ENCODE peak calls at places on chromosomes 16 and 17, in four cellular contexts. B is GM23338, Q is prostate gland, T is GM23248. D is an unnamed sample.

GRCh38 chr17:82263641-82264040 is 9.9 kb downstream of the CSNK1D start:
- DNase-seq in B (no peak), Q (no peak), T (no peak), D (no peak)

GRCh38 chr17:72614871-72615626 is 477.4 kb downstream of the SLC39A11 start:
- DNase-seq in B (peak; percentile 57), Q (peak; percentile 42), T (no peak), D (peak; percentile 72)

GRCh38 chr16:87948735-87949070 is 2.5 kb upstream of the BANP start:
- DNase-seq in B (no peak), Q (no peak), T (no peak), D (no peak)

GRCh38 chr16:85353839-85354622 is 241.8 kb upstream of the CIBAR2 start:
- DNase-seq in B (no peak), Q (peak; percentile 83), T (no peak), D (no peak)

GRCh38 chr16:88685156-88686061 is 898 bp downstream of the SNAI3 start:
- DNase-seq in B (peak; percentile 66), Q (no peak), T (peak; percentile 86), D (peak; percentile 99)

GRCh38 chr17:62827722-62828498 is 19.8 kb upstream of the MARCHF10 start:
- DNase-seq in B (no peak), Q (no peak), T (peak; percentile 50), D (no peak)

GRCh38 chr16:56848955-56849689 is 15.9 kb upstream of the SLC12A3 start:
- DNase-seq in B (no peak), Q (no peak), T (peak; percentile 94), D (peak; percentile 87)

GRCh38 chr17:15470536-15470935 is 3.1 kb upstream of the CDRT4 start:
- DNase-seq in B (no peak), Q (no peak), T (no peak), D (no peak)

GRCh38 chr17:61232871-61233270 is 166.8 kb upstream of the TBX2 start:
- DNase-seq in B (no peak), Q (no peak), T (peak; percentile 51), D (no peak)

GRCh38 chr17:31491794-31492171 is 100.3 kb downstream of the RAB11FIP4 start:
- DNase-seq in B (no peak), Q (peak; percentile 36), T (no peak), D (peak; percentile 46)

GRCh38 chr17:5042152-5043022 is 7.2 kb upstream of the SLC52A1 start:
- DNase-seq in B (no peak), Q (no peak), T (no peak), D (no peak)

GRCh38 chr16:59635674-59636073 is 901.6 kb upstream of the GOT2 start:
- DNase-seq in B (no peak), Q (no peak), T (peak; percentile 21), D (no peak)

GRCh38 chr17:29911641-29912177 is 18.3 kb downstream of the SSH2 start:
- DNase-seq in B (no peak), Q (no peak), T (no peak), D (no peak)

GRCh38 chr17:27339836-27340550 is 46.1 kb downstream of the WSB1 start:
- DNase-seq in B (no peak), Q (no peak), T (peak; percentile 46), D (no peak)

GRCh38 chr16:78647019-78647418 is 547.6 kb downstream of the WWOX start:
- DNase-seq in B (no peak), Q (no peak), T (no peak), D (no peak)

GRCh38 chr17:45291170-45291805 is 25.5 kb downstream of the MAP3K14 start:
- DNase-seq in B (no peak), Q (no peak), T (no peak), D (peak; percentile 72)

GRCh38 chr16:69340095-69340644 is 598 bp downstream of the NIP7 start:
- DNase-seq in B (no peak), Q (no peak), T (peak; percentile 53), D (peak; percentile 78)

GRCh38 chr16:67387479-67388079 is 5.7 kb downstream of the TPPP3 start:
- DNase-seq in B (no peak), Q (no peak), T (no peak), D (peak; percentile 72)

GRCh38 chr17:58184308-58184985 is 8.1 kb upstream of the EPX start:
- DNase-seq in B (peak; percentile 61), Q (no peak), T (peak; percentile 60), D (no peak)

GRCh38 chr16:70345840-70346239 is 863 bp upstream of the DDX19A start:
- DNase-seq in B (no peak), Q (no peak), T (no peak), D (no peak)

GRCh38 chr17:72411124-72411563 is 290.3 kb downstream of the SOX9 start:
- DNase-seq in B (no peak), Q (no peak), T (no peak), D (no peak)

GRCh38 chr17:72376486-72377345 is 255.9 kb downstream of the SOX9 start:
- DNase-seq in B (no peak), Q (no peak), T (peak; percentile 66), D (peak; percentile 67)

GRCh38 chr16:52597772-52598483 is 51.0 kb upstream of the TOX3 start:
- DNase-seq in B (peak; percentile 77), Q (peak; percentile 31), T (no peak), D (no peak)

GRCh38 chr17:62816282-62816839 is 8.2 kb upstream of the MARCHF10 start:
- DNase-seq in B (no peak), Q (no peak), T (no peak), D (no peak)

GRCh38 chr17:19719365-19720209 is 3.2 kb upstream of the SLC47A2 start:
- DNase-seq in B (no peak), Q (no peak), T (peak; percentile 25), D (peak; percentile 84)

GRCh38 chr17:63015824-63016223 is 49.8 kb downstream of the TANC2 start:
- DNase-seq in B (no peak), Q (no peak), T (no peak), D (no peak)

GRCh38 chr17:10729334-10730193 is at the start of gene TMEM220:
- DNase-seq in B (peak; percentile 88), Q (peak; percentile 66), T (peak; percentile 89), D (peak; percentile 91)

GRCh38 chr16:56362057-56362655 is 63.2 kb downstream of the AMFR start:
- DNase-seq in B (no peak), Q (no peak), T (no peak), D (peak; percentile 32)

GRCh38 chr17:66717680-66718079 is 117.2 kb upstream of the CACNG5 start:
- DNase-seq in B (no peak), Q (no peak), T (no peak), D (no peak)

GRCh38 chr16:72999541-73000019 is 48.3 kb downstream of the ZFHX3 start:
- DNase-seq in B (no peak), Q (no peak), T (no peak), D (no peak)

GRCh38 chr17:58319181-58320162 is 9.1 kb downstream of the TSPOAP1 start:
- DNase-seq in B (no peak), Q (no peak), T (no peak), D (peak; percentile 74)

GRCh38 chr17:44183024-44183423 is 3.7 kb upstream of the TMUB2 start:
- DNase-seq in B (no peak), Q (no peak), T (no peak), D (peak; percentile 25)

GRCh38 chr16:28826141-28826540 is 3.3 kb downstream of the ATXN2L start:
- DNase-seq in B (no peak), Q (no peak), T (peak; percentile 53), D (no peak)

GRCh38 chr16:324451-325334 is 27.8 kb downstream of the AXIN1 start:
- DNase-seq in B (peak; percentile 70), Q (no peak), T (no peak), D (peak; percentile 72)

GRCh38 chr17:41338961-41339485 is 11.6 kb downstream of the KRT33A start:
- DNase-seq in B (no peak), Q (no peak), T (peak; percentile 46), D (no peak)
- H3K4me1 ChIP-seq in B (no peaks in the 10 kb centered on the region), Q (no peaks in the 10 kb centered on the region), T (no peaks in the 10 kb centered on the region), D (no peaks in the 10 kb centered on the region)

GRCh38 chr17:80910043-80910442 is 81.6 kb upstream of the CHMP6 start:
- DNase-seq in B (no peak), Q (no peak), T (no peak), D (no peak)

GRCh38 chr17:80909635-80910034 is 82.0 kb upstream of the CHMP6 start:
- DNase-seq in B (no peak), Q (no peak), T (no peak), D (peak; percentile 48)

GRCh38 chr17:80907281-80907680 is 84.4 kb upstream of the CHMP6 start:
- DNase-seq in B (no peak), Q (no peak), T (no peak), D (peak; percentile 62)

GRCh38 chr17:80908206-80908605 is 83.4 kb upstream of the CHMP6 start:
- DNase-seq in B (no peak), Q (no peak), T (no peak), D (peak; percentile 42)

DNA sequence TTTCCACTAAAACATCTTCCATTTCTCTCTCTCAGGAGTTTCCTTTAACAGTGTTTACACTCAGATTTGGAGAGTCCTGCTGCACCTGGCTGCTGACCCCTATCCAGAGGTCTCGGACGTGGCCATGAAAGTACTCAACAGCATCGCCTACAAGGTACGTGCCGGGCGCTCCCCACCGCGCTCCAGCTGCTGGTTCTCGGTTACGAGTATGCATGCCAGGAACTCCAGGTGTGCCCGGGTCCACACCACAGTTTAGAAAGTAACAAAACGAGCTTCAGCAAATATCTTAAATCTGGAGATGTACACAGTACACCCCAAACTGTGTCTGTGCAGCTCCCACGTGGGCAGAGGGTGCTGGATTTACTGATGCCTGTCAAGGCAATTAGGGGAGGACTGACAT is 82.9 kb upstream of the CHMP6 start:
- DNase-seq in B (no peak), Q (no peak), T (no peak), D (peak; percentile 46)
- H3K4me1 ChIP-seq in B (no peaks in the 10 kb centered on the region), Q (no peaks in the 10 kb centered on the region), T (no peaks in the 10 kb centered on the region), D (no peaks in the 10 kb centered on the region)

GRCh38 chr17:77326636-77327035 is 185.9 kb downstream of the SEC14L1 start:
- DNase-seq in B (no peak), Q (no peak), T (no peak), D (no peak)

GRCh38 chr17:77325537-77325825 is 184.7 kb downstream of the SEC14L1 start:
- DNase-seq in B (no peak), Q (no peak), T (no peak), D (no peak)

GRCh38 chr17:77324227-77324626 is 183.5 kb downstream of the SEC14L1 start:
- DNase-seq in B (no peak), Q (no peak), T (no peak), D (no peak)

GRCh38 chr17:77327181-77327565 is 186.4 kb downstream of the SEC14L1 start:
- DNase-seq in B (no peak), Q (no peak), T (no peak), D (peak; percentile 32)

DNA sequence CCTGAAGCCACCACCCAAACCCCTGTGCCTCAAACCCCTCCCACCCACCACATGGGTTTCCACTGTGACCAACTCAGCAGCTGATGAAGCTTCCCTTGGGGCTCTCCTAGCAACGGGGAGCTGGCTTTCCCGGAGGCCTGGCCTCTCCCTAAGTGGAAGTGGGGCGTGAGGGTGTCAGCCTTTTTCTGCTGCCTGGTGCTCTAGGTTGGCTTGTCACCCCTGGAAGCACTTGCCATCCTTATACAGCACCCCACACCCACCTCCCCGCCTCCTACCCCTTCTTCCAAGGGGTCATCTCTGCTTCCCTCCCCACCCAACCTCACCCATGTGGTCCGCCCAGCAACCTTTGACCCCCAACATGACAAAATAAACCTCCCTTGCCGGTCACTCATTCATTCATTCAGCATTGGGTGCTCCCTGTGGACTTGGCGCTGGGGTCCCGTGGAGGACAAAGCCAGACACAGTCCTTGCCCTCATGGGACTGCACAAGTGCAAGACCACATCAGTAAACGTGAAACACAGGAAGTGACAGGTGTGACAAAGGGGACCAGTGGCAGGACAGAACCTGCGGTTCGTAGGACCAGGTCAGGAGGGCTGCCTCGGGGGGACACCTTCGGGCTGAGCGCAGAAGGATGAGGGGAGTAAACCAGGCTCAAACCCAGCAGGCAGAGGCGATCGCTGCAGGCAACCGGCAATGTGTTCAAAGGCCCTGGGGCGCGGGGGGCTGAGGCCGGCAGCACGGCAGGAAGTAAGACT is 185.2 kb downstream of the SEC14L1 start:
- DNase-seq in B (no peak), Q (no peak), T (peak; percentile 70), D (peak; percentile 83)
- H3K4me1 ChIP-seq in B (no peaks in the 10 kb centered on the region), Q (peaks cover 25% of the 10 kb centered on the region), T (peaks cover 30% of the 10 kb centered on the region), D (peaks cover 44% of the 10 kb centered on the region)

GRCh38 chr17:40354191-40355122 is 10.1 kb downstream of the GJD3 start:
- DNase-seq in B (no peak), Q (no peak), T (no peak), D (peak; percentile 87)
- H3K4me1 ChIP-seq in B (peaks cover 43% of the 10 kb centered on the region), Q (peaks cover 6% of the 10 kb centered on the region), T (peaks cover 6% of the 10 kb centered on the region), D (peaks cover 11% of the 10 kb centered on the region)